ENCODE peak calls at places on chromosomes 1 and 21, in eight cellular contexts. F is bronchial epithelial cell, S is suprapubic skin, T is right lobe of liver, A is left ventricle myocardium inferior, N is fibroblast of pulmonary artery, D is Calu3, V is cardiac fibroblast. U is an unnamed sample.
A peak's percentile ranks its signal among the peaks of the same experiment; 100 is the strongest.

GRCh38 chr1:52296345-52296744 is 69.7 kb downstream of the CC2D1B start:
- DNase-seq in D (peak; percentile 21), T (no peak), F (peak; percentile 62), V (peak; percentile 76), N (peak; percentile 74), S (no peak), A (no peak), U (peak; percentile 65)

GRCh38 chr1:208119225-208119606 is 125.0 kb downstream of the PLXNA2 start:
- DNase-seq in N (no peak), A (no peak), V (no peak), T (no peak), D (no peak), S (no peak), F (no peak), U (no peak)

GRCh38 chr1:119466419-119466818 is 40.6 kb upstream of the HSD3B1 start:
- DNase-seq in D (no peak), N (no peak), F (no peak), S (no peak), T (no peak), V (no peak), A (no peak), U (no peak)

GRCh38 chr21:27380303-27380702 is 413.4 kb upstream of the ADAMTS5 start:
- DNase-seq in D (no peak), N (no peak), T (no peak), F (no peak), V (peak; percentile 13), S (no peak), A (no peak), U (no peak)

GRCh38 chr21:24265987-24266386 is 1341.3 kb downstream of the MRPL39 start:
- DNase-seq in A (no peak), S (no peak), F (no peak), V (no peak), N (no peak), T (no peak), D (no peak), U (no peak)

GRCh38 chr1:220526294-220526693 is 1.6 kb upstream of the MARK1 start:
- DNase-seq in S (no peak), V (no peak), T (no peak), N (peak; percentile 3), A (no peak), D (no peak), F (peak; percentile 68), U (no peak)

GRCh38 chr1:220786337-220787068 is at the start of gene MTARC1:
- DNase-seq in N (peak; percentile 48), D (peak; percentile 80), S (peak; percentile 70), F (no peak), T (peak; percentile 86), V (peak; percentile 38), A (peak; percentile 83), U (peak; percentile 38)

GRCh38 chr1:198934901-198935301 is 296.1 kb downstream of the PTPRC start:
- DNase-seq in N (no peak), S (no peak), V (peak; percentile 64), A (no peak), F (peak; percentile 67), D (peak; percentile 49), T (no peak), U (no peak)

GRCh38 chr21:39911286-39911685 is 44.0 kb downstream of the PCP4 start:
- DNase-seq in N (no peak), A (no peak), V (no peak), S (no peak), D (peak; percentile 21), F (no peak), T (no peak), U (no peak)

GRCh38 chr1:71039666-71040262 is 7.9 kb downstream of the PTGER3 start:
- DNase-seq in N (no peak), V (no peak), F (no peak), A (no peak), T (no peak), S (no peak), D (no peak), U (no peak)

GRCh38 chr1:152442765-152443164 is 28.7 kb upstream of the CRNN start:
- DNase-seq in S (peak; percentile 70), F (peak; percentile 92), N (peak; percentile 42), A (no peak), T (no peak), V (peak; percentile 25), D (no peak), U (peak; percentile 16)

GRCh38 chr1:200379431-200379755 is 30.4 kb downstream of the ZNF281 start:
- DNase-seq in V (peak; percentile 94), F (peak; percentile 97), A (no peak), N (peak; percentile 93), T (no peak), D (no peak), S (no peak), U (peak; percentile 88)

GRCh38 chr1:18322353-18323032 is 158.2 kb upstream of the KLHDC7A start:
- DNase-seq in A (no peak), T (no peak), F (no peak), D (no peak), S (no peak), V (no peak), N (no peak), U (no peak)

GRCh38 chr21:15059397-15059796 is 5.4 kb downstream of the NRIP1 start:
- DNase-seq in D (no peak), A (no peak), N (no peak), S (no peak), F (no peak), T (no peak), V (no peak), U (no peak)

GRCh38 chr1:161044908-161045748 is 649 bp downstream of the USF1 start:
- DNase-seq in F (peak; percentile 38), D (peak; percentile 52), V (peak; percentile 64), N (peak; percentile 66), A (peak; percentile 61), T (peak; percentile 79), S (peak; percentile 84), U (peak; percentile 66)

GRCh38 chr1:40806724-40807675 is 23.4 kb downstream of the KCNQ4 start:
- DNase-seq in N (no peak), S (no peak), F (no peak), A (peak; percentile 54), D (no peak), T (no peak), V (peak; percentile 27), U (no peak)

GRCh38 chr1:39406533-39407478 is 84.6 kb upstream of the BMP8A start:
- DNase-seq in V (peak; percentile 79), D (no peak), A (no peak), N (peak; percentile 79), S (no peak), T (no peak), F (no peak), U (peak; percentile 76)

GRCh38 chr1:3035871-3036645 is 14.8 kb downstream of the ACTRT2 start:
- DNase-seq in A (no peak), N (no peak), V (no peak), D (no peak), F (no peak), T (no peak), S (no peak), U (no peak)

GRCh38 chr1:9719978-9720722 is 68.6 kb downstream of the PIK3CD start:
- DNase-seq in D (no peak), V (no peak), S (no peak), T (no peak), A (no peak), N (no peak), F (no peak), U (no peak)

GRCh38 chr1:32321712-32322291 is 14.2 kb downstream of the MARCKSL1 start:
- DNase-seq in T (peak; percentile 63), N (no peak), F (peak; percentile 25), V (peak; percentile 32), S (no peak), A (no peak), D (peak; percentile 81), U (no peak)

GRCh38 chr1:155048449-155049334 is 2.4 kb upstream of the ADAM15 start:
- DNase-seq in D (no peak), T (no peak), A (no peak), S (no peak), F (no peak), N (no peak), V (no peak), U (no peak)

GRCh38 chr1:2295526-2295925 is 67.4 kb downstream of the SKI start:
- DNase-seq in A (no peak), F (no peak), N (no peak), S (no peak), D (no peak), T (no peak), V (no peak), U (no peak)

GRCh38 chr1:117783586-117784396 is 145.6 kb downstream of the GDAP2 start:
- DNase-seq in D (no peak), S (no peak), A (no peak), V (no peak), N (no peak), F (no peak), T (no peak), U (no peak)

GRCh38 chr1:110548381-110548780 is 29.4 kb upstream of the KCNA10 start:
- DNase-seq in V (peak; percentile 6), D (peak; percentile 43), N (peak; percentile 21), A (no peak), T (no peak), F (peak; percentile 34), S (no peak), U (no peak)

GRCh38 chr1:108107658-108108057 is 92.5 kb downstream of the SLC25A24 start:
- DNase-seq in F (peak; percentile 58), T (no peak), N (peak; percentile 46), V (peak; percentile 90), A (no peak), D (no peak), S (no peak), U (peak; percentile 38)

GRCh38 chr1:113966013-113966412 is 13.3 kb upstream of the OLFML3 start:
- DNase-seq in V (peak; percentile 18), D (no peak), T (no peak), S (no peak), N (no peak), A (no peak), F (no peak), U (peak; percentile 20)

GRCh38 chr21:35252831-35253230 is 203.7 kb upstream of the RUNX1 start:
- DNase-seq in V (peak; percentile 83), T (no peak), F (no peak), D (no peak), A (no peak), N (no peak), S (no peak), U (peak; percentile 30)

GRCh38 chr1:28580706-28581530 is 11.1 kb upstream of the RAB42 start:
- DNase-seq in A (no peak), S (no peak), T (peak; percentile 27), D (peak; percentile 47), N (peak; percentile 44), V (peak; percentile 57), F (peak; percentile 51), U (peak; percentile 33)
- TF ChIP-seq CTCF in A (no peak), S (no peak), T (no peak), D (no peak), N (peak; percentile 21), V (no peak), F (peak; percentile 21), U (peak; percentile 6)

GRCh38 chr21:41957991-41958766 is 4.4 kb upstream of the C2CD2 start:
- DNase-seq in S (no peak), T (peak; percentile 76), A (peak; percentile 75), F (peak; percentile 74), N (peak; percentile 93), V (peak; percentile 96), D (peak; percentile 71), U (peak; percentile 95)
- TF ChIP-seq CTCF in S (no peak), T (peak; percentile 37), A (peak; percentile 56), F (peak; percentile 60), N (peak; percentile 38), V (peak; percentile 39), D (peak; percentile 17), U (peak; percentile 21)

GRCh38 chr1:185316163-185317033 is 645 bp downstream of the IVNS1ABP start:
- DNase-seq in V (peak; percentile 92), T (peak; percentile 97), D (peak; percentile 96), S (peak; percentile 96), F (peak; percentile 61), N (peak; percentile 90), A (peak; percentile 97), U (peak; percentile 91)
- TF ChIP-seq CTCF in V (no peak), T (no peak), D (no peak), S (no peak), F (no peak), N (no peak), A (no peak), U (no peak)

GRCh38 chr1:11352058-11352715 is 79.2 kb downstream of the UBIAD1 start:
- DNase-seq in S (no peak), V (no peak), T (no peak), F (no peak), D (no peak), N (no peak), A (no peak), U (no peak)
- TF ChIP-seq CTCF in S (no peak), V (no peak), T (no peak), F (no peak), D (no peak), N (no peak), A (no peak), U (no peak)